ENCODE peak calls at places on chromosomes 13 and 19, in seven cellular contexts. One of them, this sample, is unnamed.

GRCh38 chr13:110561335-110562033 is at the start of gene RAB20:
- DNase-seq in SK-N-SH: peak
- DNase-seq in activated CD4-positive, alpha-beta T cell treated with anti-CD3 and anti-CD28 coated beads for 48 hours: peak
- DNase-seq in cardiac muscle cell: peak
- DNase-seq in T-helper 17 cell: peak
- DNase-seq in NCI-H2171: no peak
- DNase-seq in mesenchymal stem cell: peak
- DNase-seq in this sample: peak

GRCh38 chr13:111860161-111860560 is 206.8 kb upstream of the SOX1 start:
- DNase-seq in T-helper 17 cell: no peak
- DNase-seq in activated CD4-positive, alpha-beta T cell treated with anti-CD3 and anti-CD28 coated beads for 48 hours: no peak
- DNase-seq in SK-N-SH: no peak
- DNase-seq in NCI-H2171: no peak
- DNase-seq in cardiac muscle cell: no peak
- DNase-seq in mesenchymal stem cell: no peak
- DNase-seq in this sample: no peak

GRCh38 chr19:45058622-45059159 is 17.6 kb downstream of the ZNF296 start:
- DNase-seq in cardiac muscle cell: no peak
- DNase-seq in SK-N-SH: no peak
- DNase-seq in T-helper 17 cell: no peak
- DNase-seq in NCI-H2171: no peak
- DNase-seq in activated CD4-positive, alpha-beta T cell treated with anti-CD3 and anti-CD28 coated beads for 48 hours: no peak
- DNase-seq in mesenchymal stem cell: no peak
- DNase-seq in this sample: no peak

GRCh38 chr13:63435668-63436275 is 2020.1 kb upstream of the PCDH20 start:
- DNase-seq in NCI-H2171: no peak
- DNase-seq in T-helper 17 cell: no peak
- DNase-seq in activated CD4-positive, alpha-beta T cell treated with anti-CD3 and anti-CD28 coated beads for 48 hours: no peak
- DNase-seq in mesenchymal stem cell: peak
- DNase-seq in SK-N-SH: no peak
- DNase-seq in cardiac muscle cell: peak
- DNase-seq in this sample: no peak

GRCh38 chr13:111424134-111424533 is 103.7 kb downstream of the TEX29 start:
- DNase-seq in NCI-H2171: no peak
- DNase-seq in cardiac muscle cell: no peak
- DNase-seq in mesenchymal stem cell: no peak
- DNase-seq in T-helper 17 cell: no peak
- DNase-seq in activated CD4-positive, alpha-beta T cell treated with anti-CD3 and anti-CD28 coated beads for 48 hours: no peak
- DNase-seq in SK-N-SH: no peak
- DNase-seq in this sample: no peak

GRCh38 chr13:110869231-110869804 is 45.6 kb downstream of the ANKRD10 start:
- DNase-seq in cardiac muscle cell: no peak
- DNase-seq in activated CD4-positive, alpha-beta T cell treated with anti-CD3 and anti-CD28 coated beads for 48 hours: no peak
- DNase-seq in SK-N-SH: no peak
- DNase-seq in T-helper 17 cell: no peak
- DNase-seq in NCI-H2171: no peak
- DNase-seq in mesenchymal stem cell: no peak
- DNase-seq in this sample: no peak

GRCh38 chr19:54560881-54561385 is 12.7 kb upstream of the LILRA2 start:
- DNase-seq in NCI-H2171: no peak
- DNase-seq in SK-N-SH: no peak
- DNase-seq in T-helper 17 cell: no peak
- DNase-seq in cardiac muscle cell: no peak
- DNase-seq in activated CD4-positive, alpha-beta T cell treated with anti-CD3 and anti-CD28 coated beads for 48 hours: no peak
- DNase-seq in mesenchymal stem cell: no peak
- DNase-seq in this sample: no peak

GRCh38 chr13:98416408-98416807 is 160.5 kb downstream of the STK24 start:
- DNase-seq in NCI-H2171: no peak
- DNase-seq in activated CD4-positive, alpha-beta T cell treated with anti-CD3 and anti-CD28 coated beads for 48 hours: no peak
- DNase-seq in T-helper 17 cell: no peak
- DNase-seq in cardiac muscle cell: no peak
- DNase-seq in SK-N-SH: no peak
- DNase-seq in mesenchymal stem cell: no peak
- DNase-seq in this sample: no peak

GRCh38 chr19:46537136-46538097 is 41.8 kb upstream of the PNMA8B start:
- DNase-seq in cardiac muscle cell: peak
- DNase-seq in NCI-H2171: no peak
- DNase-seq in activated CD4-positive, alpha-beta T cell treated with anti-CD3 and anti-CD28 coated beads for 48 hours: peak
- DNase-seq in SK-N-SH: peak
- DNase-seq in T-helper 17 cell: peak
- DNase-seq in mesenchymal stem cell: peak
- DNase-seq in this sample: peak

GRCh38 chr19:743168-743687 is 7.7 kb upstream of the MISP start:
- DNase-seq in cardiac muscle cell: peak
- DNase-seq in NCI-H2171: peak
- DNase-seq in mesenchymal stem cell: no peak
- DNase-seq in T-helper 17 cell: no peak
- DNase-seq in SK-N-SH: no peak
- DNase-seq in activated CD4-positive, alpha-beta T cell treated with anti-CD3 and anti-CD28 coated beads for 48 hours: no peak
- DNase-seq in this sample: no peak

GRCh38 chr19:45640849-45641273 is 1.7 kb upstream of the EML2 start:
- DNase-seq in mesenchymal stem cell: no peak
- DNase-seq in cardiac muscle cell: no peak
- DNase-seq in SK-N-SH: no peak
- DNase-seq in T-helper 17 cell: no peak
- DNase-seq in activated CD4-positive, alpha-beta T cell treated with anti-CD3 and anti-CD28 coated beads for 48 hours: peak
- DNase-seq in NCI-H2171: no peak
- DNase-seq in this sample: peak

GRCh38 chr13:41286370-41286769 is 23.0 kb upstream of the MTRF1 start:
- DNase-seq in mesenchymal stem cell: no peak
- DNase-seq in T-helper 17 cell: no peak
- DNase-seq in SK-N-SH: no peak
- DNase-seq in NCI-H2171: no peak
- DNase-seq in cardiac muscle cell: no peak
- DNase-seq in activated CD4-positive, alpha-beta T cell treated with anti-CD3 and anti-CD28 coated beads for 48 hours: no peak
- DNase-seq in this sample: no peak

GRCh38 chr13:59356607-59357006 is 807.1 kb downstream of the DIAPH3 start:
- DNase-seq in activated CD4-positive, alpha-beta T cell treated with anti-CD3 and anti-CD28 coated beads for 48 hours: no peak
- DNase-seq in T-helper 17 cell: no peak
- DNase-seq in mesenchymal stem cell: peak
- DNase-seq in NCI-H2171: peak
- DNase-seq in SK-N-SH: no peak
- DNase-seq in cardiac muscle cell: peak
- DNase-seq in this sample: no peak

GRCh38 chr13:112066624-112067004 is 335 bp upstream of the SOX1 start:
- DNase-seq in cardiac muscle cell: peak
- DNase-seq in mesenchymal stem cell: peak
- DNase-seq in NCI-H2171: peak
- DNase-seq in SK-N-SH: peak
- DNase-seq in activated CD4-positive, alpha-beta T cell treated with anti-CD3 and anti-CD28 coated beads for 48 hours: peak
- DNase-seq in T-helper 17 cell: no peak
- DNase-seq in this sample: peak

GRCh38 chr13:75633285-75633684 is 2.8 kb upstream of the LMO7 start:
- DNase-seq in activated CD4-positive, alpha-beta T cell treated with anti-CD3 and anti-CD28 coated beads for 48 hours: no peak
- DNase-seq in T-helper 17 cell: no peak
- DNase-seq in mesenchymal stem cell: peak
- DNase-seq in cardiac muscle cell: peak
- DNase-seq in NCI-H2171: no peak
- DNase-seq in SK-N-SH: no peak
- DNase-seq in this sample: no peak

GRCh38 chr19:35144600-35145436 is 1.8 kb downstream of the FXYD7 start:
- DNase-seq in cardiac muscle cell: peak
- DNase-seq in activated CD4-positive, alpha-beta T cell treated with anti-CD3 and anti-CD28 coated beads for 48 hours: no peak
- DNase-seq in mesenchymal stem cell: no peak
- DNase-seq in NCI-H2171: peak
- DNase-seq in SK-N-SH: no peak
- DNase-seq in T-helper 17 cell: no peak
- DNase-seq in this sample: no peak

GRCh38 chr19:14162871-14163297 is 26.5 kb upstream of the ASF1B start:
- DNase-seq in SK-N-SH: peak
- DNase-seq in NCI-H2171: no peak
- DNase-seq in activated CD4-positive, alpha-beta T cell treated with anti-CD3 and anti-CD28 coated beads for 48 hours: no peak
- DNase-seq in T-helper 17 cell: no peak
- DNase-seq in mesenchymal stem cell: no peak
- DNase-seq in cardiac muscle cell: no peak
- DNase-seq in this sample: no peak

GRCh38 chr19:48752511-48753365 is at the start of gene FUT1:
- DNase-seq in mesenchymal stem cell: peak
- DNase-seq in activated CD4-positive, alpha-beta T cell treated with anti-CD3 and anti-CD28 coated beads for 48 hours: peak
- DNase-seq in T-helper 17 cell: peak
- DNase-seq in SK-N-SH: peak
- DNase-seq in NCI-H2171: peak
- DNase-seq in cardiac muscle cell: peak
- DNase-seq in this sample: no peak

This sample was measured in T follicular helper cell.